ENCODE peak calls at places on chromosomes 5 and 9, in eight cellular contexts. One of them, this sample, is unnamed.

GRCh38 chr9:71446081-71446480 is 322.2 kb downstream of the CEMIP2 start:
- DNase-seq in kidney epithelial cell: no peak
- DNase-seq in astrocyte: no peak
- DNase-seq in body of pancreas: no peak
- DNase-seq in heart left ventricle: no peak
- DNase-seq in left ventricle myocardium inferior: no peak
- DNase-seq in chondrocyte: no peak
- DNase-seq in tibial artery: no peak
- DNase-seq in this sample: no peak

GRCh38 chr5:149656576-149657182 is 73.4 kb upstream of the PPARGC1B start:
- DNase-seq in kidney epithelial cell: no peak
- DNase-seq in chondrocyte: no peak
- DNase-seq in body of pancreas: peak; percentile 44
- DNase-seq in heart left ventricle: peak; percentile 49
- DNase-seq in astrocyte: no peak
- DNase-seq in left ventricle myocardium inferior: peak; percentile 58
- DNase-seq in tibial artery: peak; percentile 58
- DNase-seq in this sample: peak; percentile 57

GRCh38 chr5:31854181-31854624 is 215.3 kb downstream of the PDZD2 start:
- DNase-seq in body of pancreas: peak; percentile 18
- DNase-seq in kidney epithelial cell: peak; percentile 60
- DNase-seq in heart left ventricle: peak; percentile 32
- DNase-seq in astrocyte: peak; percentile 80
- DNase-seq in left ventricle myocardium inferior: peak; percentile 33
- DNase-seq in chondrocyte: no peak
- DNase-seq in tibial artery: no peak
- DNase-seq in this sample: no peak

GRCh38 chr9:36436909-36437308 is 36.8 kb upstream of the RNF38 start:
- DNase-seq in astrocyte: no peak
- DNase-seq in body of pancreas: peak; percentile 46
- DNase-seq in left ventricle myocardium inferior: peak; percentile 41
- DNase-seq in chondrocyte: no peak
- DNase-seq in kidney epithelial cell: no peak
- DNase-seq in tibial artery: no peak
- DNase-seq in heart left ventricle: peak; percentile 68
- DNase-seq in this sample: no peak

GRCh38 chr9:36625006-36625600 is 52.4 kb downstream of the MELK start:
- DNase-seq in chondrocyte: no peak
- DNase-seq in kidney epithelial cell: peak; percentile 42
- DNase-seq in left ventricle myocardium inferior: peak; percentile 33
- DNase-seq in body of pancreas: peak; percentile 54
- DNase-seq in tibial artery: peak; percentile 65
- DNase-seq in heart left ventricle: peak; percentile 48
- DNase-seq in astrocyte: peak; percentile 80
- DNase-seq in this sample: no peak

GRCh38 chr9:135664801-135665794 is 2.0 kb downstream of the LCN9 start:
- DNase-seq in body of pancreas: no peak
- DNase-seq in kidney epithelial cell: no peak
- DNase-seq in chondrocyte: no peak
- DNase-seq in left ventricle myocardium inferior: no peak
- DNase-seq in tibial artery: peak; percentile 60
- DNase-seq in heart left ventricle: no peak
- DNase-seq in astrocyte: no peak
- DNase-seq in this sample: no peak

GRCh38 chr5:119323630-119324000 is 32.2 kb upstream of the TNFAIP8 start:
- DNase-seq in kidney epithelial cell: no peak
- DNase-seq in body of pancreas: no peak
- DNase-seq in astrocyte: peak; percentile 42
- DNase-seq in tibial artery: no peak
- DNase-seq in heart left ventricle: no peak
- DNase-seq in chondrocyte: no peak
- DNase-seq in left ventricle myocardium inferior: no peak
- DNase-seq in this sample: no peak

GRCh38 chr5:42680035-42680434 is 76.6 kb upstream of the CCDC152 start:
- DNase-seq in kidney epithelial cell: no peak
- DNase-seq in chondrocyte: no peak
- DNase-seq in left ventricle myocardium inferior: no peak
- DNase-seq in astrocyte: no peak
- DNase-seq in body of pancreas: no peak
- DNase-seq in tibial artery: no peak
- DNase-seq in heart left ventricle: no peak
- DNase-seq in this sample: no peak

GRCh38 chr9:122394265-122395242 is 23.7 kb downstream of the PTGS1 start:
- DNase-seq in kidney epithelial cell: no peak
- DNase-seq in left ventricle myocardium inferior: peak; percentile 65
- DNase-seq in heart left ventricle: peak; percentile 75
- DNase-seq in body of pancreas: peak; percentile 24
- DNase-seq in tibial artery: no peak
- DNase-seq in astrocyte: peak; percentile 84
- DNase-seq in chondrocyte: peak; percentile 44
- DNase-seq in this sample: no peak

GRCh38 chr5:170056561-170057267 is 49.0 kb upstream of the FOXI1 start:
- DNase-seq in left ventricle myocardium inferior: no peak
- DNase-seq in body of pancreas: no peak
- DNase-seq in kidney epithelial cell: no peak
- DNase-seq in chondrocyte: no peak
- DNase-seq in astrocyte: no peak
- DNase-seq in heart left ventricle: no peak
- DNase-seq in tibial artery: no peak
- DNase-seq in this sample: no peak

GRCh38 chr9:82829818-82830217 is 233.1 kb downstream of the RASEF start:
- DNase-seq in astrocyte: no peak
- DNase-seq in tibial artery: no peak
- DNase-seq in chondrocyte: no peak
- DNase-seq in heart left ventricle: no peak
- DNase-seq in kidney epithelial cell: no peak
- DNase-seq in left ventricle myocardium inferior: no peak
- DNase-seq in body of pancreas: no peak
- DNase-seq in this sample: no peak

GRCh38 chr5:132422720-132423442 is 53.4 kb downstream of the SLC22A5 start:
- DNase-seq in tibial artery: no peak
- DNase-seq in chondrocyte: no peak
- DNase-seq in body of pancreas: peak; percentile 84
- DNase-seq in heart left ventricle: peak; percentile 83
- DNase-seq in kidney epithelial cell: no peak
- DNase-seq in astrocyte: no peak
- DNase-seq in left ventricle myocardium inferior: peak; percentile 65
- DNase-seq in this sample: no peak

GRCh38 chr9:72271617-72272478 is 93.2 kb downstream of the ZFAND5 start:
- DNase-seq in astrocyte: peak; percentile 13
- DNase-seq in kidney epithelial cell: no peak
- DNase-seq in body of pancreas: peak; percentile 62
- DNase-seq in tibial artery: no peak
- DNase-seq in left ventricle myocardium inferior: no peak
- DNase-seq in chondrocyte: no peak
- DNase-seq in heart left ventricle: no peak
- DNase-seq in this sample: peak; percentile 70

GRCh38 chr5:40437452-40437861 is 242.3 kb upstream of the PTGER4 start:
- DNase-seq in chondrocyte: no peak
- DNase-seq in body of pancreas: no peak
- DNase-seq in heart left ventricle: no peak
- DNase-seq in astrocyte: peak; percentile 59
- DNase-seq in left ventricle myocardium inferior: no peak
- DNase-seq in tibial artery: no peak
- DNase-seq in kidney epithelial cell: peak; percentile 35
- DNase-seq in this sample: peak; percentile 62

GRCh38 chr9:92035146-92035545 is 80.1 kb downstream of the SPTLC1 start:
- DNase-seq in kidney epithelial cell: no peak
- DNase-seq in left ventricle myocardium inferior: no peak
- DNase-seq in astrocyte: no peak
- DNase-seq in body of pancreas: no peak
- DNase-seq in heart left ventricle: no peak
- DNase-seq in tibial artery: no peak
- DNase-seq in chondrocyte: no peak
- DNase-seq in this sample: no peak

GRCh38 chr5:178651046-178651810 is 24.4 kb upstream of the CLK4 start:
- DNase-seq in body of pancreas: no peak
- DNase-seq in heart left ventricle: no peak
- DNase-seq in tibial artery: no peak
- DNase-seq in kidney epithelial cell: no peak
- DNase-seq in left ventricle myocardium inferior: no peak
- DNase-seq in astrocyte: peak; percentile 67
- DNase-seq in chondrocyte: no peak
- DNase-seq in this sample: no peak

GRCh38 chr9:17116400-17116837 is 18.4 kb upstream of the CNTLN start:
- DNase-seq in tibial artery: no peak
- DNase-seq in kidney epithelial cell: no peak
- DNase-seq in body of pancreas: no peak
- DNase-seq in astrocyte: peak; percentile 22
- DNase-seq in left ventricle myocardium inferior: no peak
- DNase-seq in heart left ventricle: no peak
- DNase-seq in chondrocyte: no peak
- DNase-seq in this sample: no peak

GRCh38 chr9:134522976-134523375 is 118.6 kb upstream of the COL5A1 start:
- DNase-seq in astrocyte: no peak
- DNase-seq in heart left ventricle: no peak
- DNase-seq in tibial artery: no peak
- DNase-seq in left ventricle myocardium inferior: no peak
- DNase-seq in kidney epithelial cell: no peak
- DNase-seq in body of pancreas: no peak
- DNase-seq in chondrocyte: no peak
- DNase-seq in this sample: no peak

GRCh38 chr9:134519403-134520070 is 122.1 kb upstream of the COL5A1 start:
- DNase-seq in heart left ventricle: no peak
- DNase-seq in kidney epithelial cell: no peak
- DNase-seq in astrocyte: no peak
- DNase-seq in chondrocyte: no peak
- DNase-seq in body of pancreas: no peak
- DNase-seq in tibial artery: no peak
- DNase-seq in left ventricle myocardium inferior: no peak
- DNase-seq in this sample: no peak

GRCh38 chr9:134522502-134522848 is 119.1 kb upstream of the COL5A1 start:
- DNase-seq in kidney epithelial cell: no peak
- DNase-seq in astrocyte: no peak
- DNase-seq in tibial artery: no peak
- DNase-seq in heart left ventricle: no peak
- DNase-seq in body of pancreas: no peak
- DNase-seq in left ventricle myocardium inferior: no peak
- DNase-seq in chondrocyte: no peak
- DNase-seq in this sample: no peak

GRCh38 chr9:134525070-134525815 is 116.4 kb upstream of the COL5A1 start:
- DNase-seq in left ventricle myocardium inferior: no peak
- DNase-seq in astrocyte: no peak
- DNase-seq in chondrocyte: peak; percentile 76
- DNase-seq in body of pancreas: no peak
- DNase-seq in heart left ventricle: no peak
- DNase-seq in kidney epithelial cell: no peak
- DNase-seq in tibial artery: no peak
- DNase-seq in this sample: no peak

GRCh38 chr9:134521817-134522501 is 119.6 kb upstream of the COL5A1 start:
- DNase-seq in astrocyte: no peak
- DNase-seq in kidney epithelial cell: no peak
- DNase-seq in chondrocyte: no peak
- DNase-seq in body of pancreas: no peak
- DNase-seq in tibial artery: no peak
- DNase-seq in left ventricle myocardium inferior: no peak
- DNase-seq in heart left ventricle: no peak
- DNase-seq in this sample: no peak
- TF ChIP-seq CTCF in astrocyte: no peak
- TF ChIP-seq CTCF in kidney epithelial cell: no peak
- TF ChIP-seq CTCF in chondrocyte: no peak
- TF ChIP-seq CTCF in body of pancreas: no peak
- TF ChIP-seq CTCF in tibial artery: no peak
- TF ChIP-seq CTCF in left ventricle myocardium inferior: no peak
- TF ChIP-seq CTCF in heart left ventricle: no peak
- TF ChIP-seq CTCF in this sample: no peak

DNA sequence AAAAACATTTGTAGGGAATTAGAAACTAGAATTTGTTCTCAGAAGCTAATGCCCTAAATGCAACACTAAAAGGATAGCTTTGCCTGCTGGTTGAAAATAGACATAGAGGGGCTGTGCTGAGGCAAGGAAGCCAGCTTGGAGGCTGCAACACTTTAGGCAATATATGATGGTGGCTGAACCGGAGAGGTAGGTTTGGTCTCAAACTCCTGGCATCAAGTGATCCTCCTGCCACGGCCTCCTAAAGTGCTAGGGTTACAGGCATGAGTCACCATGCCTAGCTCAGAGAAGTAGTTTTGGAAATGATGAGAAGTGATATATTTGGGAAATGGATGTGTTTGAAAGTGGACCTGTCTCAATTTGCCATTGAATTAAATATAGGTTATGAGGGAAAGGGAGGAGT is 10.1 kb downstream of the DUSP1 start:
- DNase-seq in kidney epithelial cell: no peak
- DNase-seq in body of pancreas: no peak
- DNase-seq in astrocyte: no peak
- DNase-seq in chondrocyte: no peak
- DNase-seq in tibial artery: peak; percentile 46
- DNase-seq in left ventricle myocardium inferior: no peak
- DNase-seq in heart left ventricle: no peak
- DNase-seq in this sample: no peak
- TF ChIP-seq CTCF in kidney epithelial cell: no peak
- TF ChIP-seq CTCF in body of pancreas: no peak
- TF ChIP-seq CTCF in astrocyte: no peak
- TF ChIP-seq CTCF in chondrocyte: no peak
- TF ChIP-seq CTCF in tibial artery: no peak
- TF ChIP-seq CTCF in left ventricle myocardium inferior: no peak
- TF ChIP-seq CTCF in heart left ventricle: no peak
- TF ChIP-seq CTCF in this sample: no peak

DNA sequence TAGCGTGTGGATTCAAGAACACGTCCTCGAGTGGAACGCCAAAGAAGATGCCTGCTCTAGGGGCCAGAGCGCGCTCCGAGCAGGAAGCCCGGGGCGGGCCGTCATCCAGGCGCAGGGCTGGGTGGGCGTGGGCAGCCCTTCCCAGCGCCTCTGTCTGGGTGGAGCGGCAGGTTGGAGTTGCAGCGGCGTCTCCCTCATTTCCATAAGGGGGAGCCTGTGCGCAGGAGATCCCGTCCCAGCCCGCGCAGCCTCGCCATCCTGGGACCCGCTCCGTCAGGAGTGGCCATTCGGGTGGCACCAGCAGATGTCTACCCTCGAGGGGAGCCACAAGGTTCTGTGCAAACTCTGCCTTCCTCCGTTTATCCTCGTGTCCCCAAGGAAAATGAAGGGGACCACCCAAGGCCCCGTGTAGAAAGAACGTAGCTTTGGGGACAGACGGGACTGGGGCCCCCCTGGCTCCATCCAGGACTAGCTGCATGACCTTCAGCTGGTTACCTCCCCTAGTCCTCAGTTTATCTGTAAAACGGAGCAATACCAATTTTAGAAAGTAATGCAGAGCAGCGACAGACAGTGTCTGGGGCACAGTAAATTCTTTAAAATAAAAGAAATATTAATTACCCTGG is 155.5 kb upstream of the SMIM23 start:
- DNase-seq in kidney epithelial cell: no peak
- DNase-seq in tibial artery: no peak
- DNase-seq in left ventricle myocardium inferior: peak; percentile 63
- DNase-seq in astrocyte: peak; percentile 39
- DNase-seq in chondrocyte: no peak
- DNase-seq in heart left ventricle: peak; percentile 76
- DNase-seq in body of pancreas: peak; percentile 39
- DNase-seq in this sample: no peak
- TF ChIP-seq CTCF in kidney epithelial cell: peak; percentile 76
- TF ChIP-seq CTCF in tibial artery: peak; percentile 30
- TF ChIP-seq CTCF in left ventricle myocardium inferior: peak; percentile 69
- TF ChIP-seq CTCF in astrocyte: no peak
- TF ChIP-seq CTCF in chondrocyte: peak; percentile 83
- TF ChIP-seq CTCF in heart left ventricle: peak; percentile 65
- TF ChIP-seq CTCF in body of pancreas: peak; percentile 19
- TF ChIP-seq CTCF in this sample: no peak

GRCh38 chr9:107488400-107489143 is 997 bp downstream of the KLF4 start:
- DNase-seq in tibial artery: peak; percentile 95
- DNase-seq in heart left ventricle: peak; percentile 70
- DNase-seq in chondrocyte: peak; percentile 93
- DNase-seq in astrocyte: peak; percentile 16
- DNase-seq in left ventricle myocardium inferior: peak; percentile 65
- DNase-seq in body of pancreas: peak; percentile 53
- DNase-seq in kidney epithelial cell: no peak
- DNase-seq in this sample: peak; percentile 52
- TF ChIP-seq CTCF in tibial artery: no peak
- TF ChIP-seq CTCF in heart left ventricle: no peak
- TF ChIP-seq CTCF in chondrocyte: no peak
- TF ChIP-seq CTCF in astrocyte: no peak
- TF ChIP-seq CTCF in left ventricle myocardium inferior: no peak
- TF ChIP-seq CTCF in body of pancreas: no peak
- TF ChIP-seq CTCF in kidney epithelial cell: no peak
- TF ChIP-seq CTCF in this sample: no peak

This sample was measured in GM13977.